ENCODE peak calls at places on chromosome 18, in nine cellular contexts. One of them, this sample, is unnamed.

GRCh38 chr18:59659486-59660187 is 37.6 kb downstream of the CCBE1 start:
- DNase-seq in PC-3: peak
- DNase-seq in activated CD4-positive, alpha-beta T cell treated with anti-CD3 and anti-CD28 coated beads for 36 hours: no peak
- DNase-seq in heart left ventricle: no peak
- DNase-seq in KG1: no peak
- DNase-seq in globus pallidus: no peak
- DNase-seq in NCI-H1417: no peak
- DNase-seq in NCI-H748 treated with DMSO at 0.1 percent for 48 hours: no peak
- DNase-seq in endothelial cell: no peak
- DNase-seq in this sample: peak

GRCh38 chr18:58952871-58953270 is 88.2 kb downstream of the ZNF532 start:
- DNase-seq in PC-3: no peak
- DNase-seq in activated CD4-positive, alpha-beta T cell treated with anti-CD3 and anti-CD28 coated beads for 36 hours: no peak
- DNase-seq in heart left ventricle: no peak
- DNase-seq in KG1: no peak
- DNase-seq in globus pallidus: no peak
- DNase-seq in NCI-H1417: no peak
- DNase-seq in NCI-H748 treated with DMSO at 0.1 percent for 48 hours: no peak
- DNase-seq in endothelial cell: no peak
- DNase-seq in this sample: peak

GRCh38 chr18:22348521-22349316 is 69.0 kb downstream of the CTAGE1 start:
- DNase-seq in PC-3: peak
- DNase-seq in activated CD4-positive, alpha-beta T cell treated with anti-CD3 and anti-CD28 coated beads for 36 hours: peak
- DNase-seq in heart left ventricle: peak
- DNase-seq in KG1: no peak
- DNase-seq in globus pallidus: no peak
- DNase-seq in NCI-H1417: no peak
- DNase-seq in NCI-H748 treated with DMSO at 0.1 percent for 48 hours: no peak
- DNase-seq in endothelial cell: peak
- DNase-seq in this sample: peak

GRCh38 chr18:57150828-57151227 is 3.9 kb downstream of the BOD1L2 start:
- DNase-seq in PC-3: no peak
- DNase-seq in activated CD4-positive, alpha-beta T cell treated with anti-CD3 and anti-CD28 coated beads for 36 hours: no peak
- DNase-seq in heart left ventricle: no peak
- DNase-seq in KG1: no peak
- DNase-seq in globus pallidus: no peak
- DNase-seq in NCI-H1417: peak
- DNase-seq in NCI-H748 treated with DMSO at 0.1 percent for 48 hours: no peak
- DNase-seq in endothelial cell: peak
- DNase-seq in this sample: no peak

GRCh38 chr18:9838144-9838877 is 47.5 kb upstream of the TXNDC2 start:
- DNase-seq in PC-3: no peak
- DNase-seq in activated CD4-positive, alpha-beta T cell treated with anti-CD3 and anti-CD28 coated beads for 36 hours: no peak
- DNase-seq in heart left ventricle: no peak
- DNase-seq in KG1: no peak
- DNase-seq in globus pallidus: no peak
- DNase-seq in NCI-H1417: peak
- DNase-seq in NCI-H748 treated with DMSO at 0.1 percent for 48 hours: peak
- DNase-seq in endothelial cell: no peak
- DNase-seq in this sample: no peak

GRCh38 chr18:48949606-48950535 is 894 bp downstream of the SMAD7 start:
- DNase-seq in PC-3: peak
- DNase-seq in activated CD4-positive, alpha-beta T cell treated with anti-CD3 and anti-CD28 coated beads for 36 hours: peak
- DNase-seq in heart left ventricle: peak
- DNase-seq in KG1: no peak
- DNase-seq in globus pallidus: no peak
- DNase-seq in NCI-H1417: peak
- DNase-seq in NCI-H748 treated with DMSO at 0.1 percent for 48 hours: peak
- DNase-seq in endothelial cell: peak
- DNase-seq in this sample: peak

GRCh38 chr18:62446511-62446910 is 76.3 kb upstream of the ZCCHC2 start:
- DNase-seq in PC-3: no peak
- DNase-seq in activated CD4-positive, alpha-beta T cell treated with anti-CD3 and anti-CD28 coated beads for 36 hours: no peak
- DNase-seq in heart left ventricle: no peak
- DNase-seq in KG1: no peak
- DNase-seq in globus pallidus: no peak
- DNase-seq in NCI-H1417: peak
- DNase-seq in NCI-H748 treated with DMSO at 0.1 percent for 48 hours: no peak
- DNase-seq in endothelial cell: no peak
- DNase-seq in this sample: no peak

GRCh38 chr18:34971313-34971712 is 69.9 kb upstream of the MAPRE2 start:
- DNase-seq in PC-3: peak
- DNase-seq in activated CD4-positive, alpha-beta T cell treated with anti-CD3 and anti-CD28 coated beads for 36 hours: no peak
- DNase-seq in heart left ventricle: no peak
- DNase-seq in KG1: no peak
- DNase-seq in globus pallidus: no peak
- DNase-seq in NCI-H1417: no peak
- DNase-seq in NCI-H748 treated with DMSO at 0.1 percent for 48 hours: no peak
- DNase-seq in endothelial cell: no peak
- DNase-seq in this sample: peak

GRCh38 chr18:10032331-10032979 is 118.6 kb downstream of the VAPA start:
- DNase-seq in PC-3: no peak
- DNase-seq in activated CD4-positive, alpha-beta T cell treated with anti-CD3 and anti-CD28 coated beads for 36 hours: peak
- DNase-seq in heart left ventricle: no peak
- DNase-seq in KG1: peak
- DNase-seq in globus pallidus: peak
- DNase-seq in NCI-H1417: no peak
- DNase-seq in NCI-H748 treated with DMSO at 0.1 percent for 48 hours: no peak
- DNase-seq in endothelial cell: peak
- DNase-seq in this sample: no peak

GRCh38 chr18:54086046-54086802 is 138.2 kb downstream of the MBD2 start:
- DNase-seq in PC-3: no peak
- DNase-seq in activated CD4-positive, alpha-beta T cell treated with anti-CD3 and anti-CD28 coated beads for 36 hours: peak
- DNase-seq in heart left ventricle: no peak
- DNase-seq in KG1: no peak
- DNase-seq in globus pallidus: no peak
- DNase-seq in NCI-H1417: peak
- DNase-seq in NCI-H748 treated with DMSO at 0.1 percent for 48 hours: no peak
- DNase-seq in endothelial cell: no peak
- DNase-seq in this sample: no peak

GRCh38 chr18:2568605-2569004 is 2.7 kb downstream of the METTL4 start:
- DNase-seq in PC-3: no peak
- DNase-seq in activated CD4-positive, alpha-beta T cell treated with anti-CD3 and anti-CD28 coated beads for 36 hours: no peak
- DNase-seq in heart left ventricle: no peak
- DNase-seq in KG1: no peak
- DNase-seq in globus pallidus: no peak
- DNase-seq in NCI-H1417: no peak
- DNase-seq in NCI-H748 treated with DMSO at 0.1 percent for 48 hours: no peak
- DNase-seq in endothelial cell: no peak
- DNase-seq in this sample: no peak

GRCh38 chr18:498901-499300 is 1.6 kb downstream of the COLEC12 start:
- DNase-seq in PC-3: no peak
- DNase-seq in activated CD4-positive, alpha-beta T cell treated with anti-CD3 and anti-CD28 coated beads for 36 hours: no peak
- DNase-seq in heart left ventricle: no peak
- DNase-seq in KG1: no peak
- DNase-seq in globus pallidus: no peak
- DNase-seq in NCI-H1417: no peak
- DNase-seq in NCI-H748 treated with DMSO at 0.1 percent for 48 hours: no peak
- DNase-seq in endothelial cell: no peak
- DNase-seq in this sample: no peak

GRCh38 chr18:71398530-71398929 is 1109.7 kb downstream of the SOCS6 start:
- DNase-seq in PC-3: peak
- DNase-seq in activated CD4-positive, alpha-beta T cell treated with anti-CD3 and anti-CD28 coated beads for 36 hours: peak
- DNase-seq in heart left ventricle: no peak
- DNase-seq in KG1: no peak
- DNase-seq in globus pallidus: peak
- DNase-seq in NCI-H1417: peak
- DNase-seq in NCI-H748 treated with DMSO at 0.1 percent for 48 hours: peak
- DNase-seq in endothelial cell: no peak
- DNase-seq in this sample: no peak

GRCh38 chr18:70288851-70289328 is at the start of gene SOCS6:
- DNase-seq in PC-3: peak
- DNase-seq in activated CD4-positive, alpha-beta T cell treated with anti-CD3 and anti-CD28 coated beads for 36 hours: peak
- DNase-seq in heart left ventricle: peak
- DNase-seq in KG1: peak
- DNase-seq in globus pallidus: no peak
- DNase-seq in NCI-H1417: peak
- DNase-seq in NCI-H748 treated with DMSO at 0.1 percent for 48 hours: peak
- DNase-seq in endothelial cell: peak
- DNase-seq in this sample: peak

GRCh38 chr18:49073431-49073830 is 122.7 kb upstream of the SMAD7 start:
- DNase-seq in PC-3: no peak
- DNase-seq in activated CD4-positive, alpha-beta T cell treated with anti-CD3 and anti-CD28 coated beads for 36 hours: no peak
- DNase-seq in heart left ventricle: no peak
- DNase-seq in KG1: no peak
- DNase-seq in globus pallidus: no peak
- DNase-seq in NCI-H1417: no peak
- DNase-seq in NCI-H748 treated with DMSO at 0.1 percent for 48 hours: no peak
- DNase-seq in endothelial cell: no peak
- DNase-seq in this sample: no peak

GRCh38 chr18:54716586-54716985 is 111.7 kb upstream of the RAB27B start:
- DNase-seq in PC-3: no peak
- DNase-seq in activated CD4-positive, alpha-beta T cell treated with anti-CD3 and anti-CD28 coated beads for 36 hours: no peak
- DNase-seq in heart left ventricle: no peak
- DNase-seq in KG1: no peak
- DNase-seq in globus pallidus: no peak
- DNase-seq in NCI-H1417: no peak
- DNase-seq in NCI-H748 treated with DMSO at 0.1 percent for 48 hours: no peak
- DNase-seq in endothelial cell: no peak
- DNase-seq in this sample: no peak

GRCh38 chr18:35460719-35461118 is 37.0 kb downstream of the INO80C start:
- DNase-seq in PC-3: peak
- DNase-seq in activated CD4-positive, alpha-beta T cell treated with anti-CD3 and anti-CD28 coated beads for 36 hours: no peak
- DNase-seq in heart left ventricle: no peak
- DNase-seq in KG1: no peak
- DNase-seq in globus pallidus: no peak
- DNase-seq in NCI-H1417: no peak
- DNase-seq in NCI-H748 treated with DMSO at 0.1 percent for 48 hours: no peak
- DNase-seq in endothelial cell: no peak
- DNase-seq in this sample: peak

GRCh38 chr18:54357082-54357659 is 487 bp downstream of the STARD6 start:
- DNase-seq in PC-3: no peak
- DNase-seq in activated CD4-positive, alpha-beta T cell treated with anti-CD3 and anti-CD28 coated beads for 36 hours: no peak
- DNase-seq in heart left ventricle: no peak
- DNase-seq in KG1: peak
- DNase-seq in globus pallidus: no peak
- DNase-seq in NCI-H1417: no peak
- DNase-seq in NCI-H748 treated with DMSO at 0.1 percent for 48 hours: peak
- DNase-seq in endothelial cell: no peak
- DNase-seq in this sample: no peak

GRCh38 chr18:69617888-69618287 is 217.2 kb downstream of the DOK6 start:
- DNase-seq in PC-3: no peak
- DNase-seq in activated CD4-positive, alpha-beta T cell treated with anti-CD3 and anti-CD28 coated beads for 36 hours: no peak
- DNase-seq in heart left ventricle: no peak
- DNase-seq in KG1: no peak
- DNase-seq in globus pallidus: no peak
- DNase-seq in NCI-H1417: no peak
- DNase-seq in NCI-H748 treated with DMSO at 0.1 percent for 48 hours: no peak
- DNase-seq in endothelial cell: no peak
- DNase-seq in this sample: peak

GRCh38 chr18:7822435-7823425 is 255.6 kb downstream of the PTPRM start:
- DNase-seq in PC-3: no peak
- DNase-seq in activated CD4-positive, alpha-beta T cell treated with anti-CD3 and anti-CD28 coated beads for 36 hours: peak
- DNase-seq in heart left ventricle: no peak
- DNase-seq in KG1: no peak
- DNase-seq in globus pallidus: no peak
- DNase-seq in NCI-H1417: peak
- DNase-seq in NCI-H748 treated with DMSO at 0.1 percent for 48 hours: no peak
- DNase-seq in endothelial cell: peak
- DNase-seq in this sample: no peak

GRCh38 chr18:79680891-79681339 is 1.3 kb downstream of the CTDP1 start:
- DNase-seq in PC-3: no peak
- DNase-seq in activated CD4-positive, alpha-beta T cell treated with anti-CD3 and anti-CD28 coated beads for 36 hours: no peak
- DNase-seq in heart left ventricle: no peak
- DNase-seq in KG1: no peak
- DNase-seq in globus pallidus: no peak
- DNase-seq in NCI-H1417: no peak
- DNase-seq in NCI-H748 treated with DMSO at 0.1 percent for 48 hours: no peak
- DNase-seq in endothelial cell: no peak
- DNase-seq in this sample: no peak

GRCh38 chr18:36492604-36493329 is 195.3 kb downstream of the FHOD3 start:
- DNase-seq in PC-3: peak
- DNase-seq in activated CD4-positive, alpha-beta T cell treated with anti-CD3 and anti-CD28 coated beads for 36 hours: no peak
- DNase-seq in heart left ventricle: no peak
- DNase-seq in KG1: no peak
- DNase-seq in globus pallidus: no peak
- DNase-seq in NCI-H1417: no peak
- DNase-seq in NCI-H748 treated with DMSO at 0.1 percent for 48 hours: no peak
- DNase-seq in endothelial cell: no peak
- DNase-seq in this sample: no peak

GRCh38 chr18:35005963-35006577 is 35.1 kb upstream of the MAPRE2 start:
- DNase-seq in PC-3: peak
- DNase-seq in activated CD4-positive, alpha-beta T cell treated with anti-CD3 and anti-CD28 coated beads for 36 hours: no peak
- DNase-seq in heart left ventricle: no peak
- DNase-seq in KG1: peak
- DNase-seq in globus pallidus: peak
- DNase-seq in NCI-H1417: peak
- DNase-seq in NCI-H748 treated with DMSO at 0.1 percent for 48 hours: peak
- DNase-seq in endothelial cell: peak
- DNase-seq in this sample: peak

GRCh38 chr18:3330622-3331021 is 68.7 kb downstream of the MYL12B start:
- DNase-seq in PC-3: peak
- DNase-seq in activated CD4-positive, alpha-beta T cell treated with anti-CD3 and anti-CD28 coated beads for 36 hours: no peak
- DNase-seq in heart left ventricle: no peak
- DNase-seq in KG1: no peak
- DNase-seq in globus pallidus: no peak
- DNase-seq in NCI-H1417: no peak
- DNase-seq in NCI-H748 treated with DMSO at 0.1 percent for 48 hours: peak
- DNase-seq in endothelial cell: no peak
- DNase-seq in this sample: no peak

GRCh38 chr18:45559258-45559657 is 56.0 kb upstream of the SLC14A2 start:
- DNase-seq in PC-3: no peak
- DNase-seq in activated CD4-positive, alpha-beta T cell treated with anti-CD3 and anti-CD28 coated beads for 36 hours: no peak
- DNase-seq in heart left ventricle: no peak
- DNase-seq in KG1: no peak
- DNase-seq in globus pallidus: no peak
- DNase-seq in NCI-H1417: no peak
- DNase-seq in NCI-H748 treated with DMSO at 0.1 percent for 48 hours: no peak
- DNase-seq in endothelial cell: no peak
- DNase-seq in this sample: no peak

GRCh38 chr18:69490813-69491212 is 90.1 kb downstream of the DOK6 start:
- DNase-seq in PC-3: peak
- DNase-seq in activated CD4-positive, alpha-beta T cell treated with anti-CD3 and anti-CD28 coated beads for 36 hours: no peak
- DNase-seq in heart left ventricle: peak
- DNase-seq in KG1: no peak
- DNase-seq in globus pallidus: no peak
- DNase-seq in NCI-H1417: no peak
- DNase-seq in NCI-H748 treated with DMSO at 0.1 percent for 48 hours: no peak
- DNase-seq in endothelial cell: no peak
- DNase-seq in this sample: peak

GRCh38 chr18:32355896-32356295 is 114.8 kb downstream of the GAREM1 start:
- DNase-seq in PC-3: no peak
- DNase-seq in activated CD4-positive, alpha-beta T cell treated with anti-CD3 and anti-CD28 coated beads for 36 hours: no peak
- DNase-seq in heart left ventricle: no peak
- DNase-seq in KG1: no peak
- DNase-seq in globus pallidus: no peak
- DNase-seq in NCI-H1417: no peak
- DNase-seq in NCI-H748 treated with DMSO at 0.1 percent for 48 hours: no peak
- DNase-seq in endothelial cell: no peak
- DNase-seq in this sample: no peak

GRCh38 chr18:3529597-3529996 is 79.6 kb downstream of the TGIF1 start:
- DNase-seq in PC-3: no peak
- DNase-seq in activated CD4-positive, alpha-beta T cell treated with anti-CD3 and anti-CD28 coated beads for 36 hours: no peak
- DNase-seq in heart left ventricle: no peak
- DNase-seq in KG1: no peak
- DNase-seq in globus pallidus: no peak
- DNase-seq in NCI-H1417: peak
- DNase-seq in NCI-H748 treated with DMSO at 0.1 percent for 48 hours: peak
- DNase-seq in endothelial cell: no peak
- DNase-seq in this sample: no peak

This sample was measured in EL.